ENCODE peak calls at places on chromosomes 1 and 21, in nine cellular contexts. X is brain microvascular endothelial cell; W is sigmoid colon; Z is cardiac muscle cell; H is lower lobe of right lung; E is naive thymus-derived CD4-positive, alpha-beta T cell; Y is kidney; C is stomach; T is ovary. B is an unnamed sample.

GRCh38 chr1:92944901-92945747 is 16.1 kb downstream of the DIPK1A start:
- DNase-seq in H (no peak), C (no peak), X (no peak), Y (no peak), Z (no peak), T (no peak), W (no peak), E (no peak), B (no peak)

GRCh38 chr1:27598902-27599528 is 4.9 kb downstream of the AHDC1 start:
- DNase-seq in C (no peak), Y (peak), H (no peak), E (no peak), W (peak), X (peak), T (peak), Z (peak), B (no peak)

GRCh38 chr1:78210167-78210566 is 164.4 kb downstream of the GIPC2 start:
- DNase-seq in H (no peak), X (no peak), T (no peak), C (no peak), Z (no peak), E (no peak), W (no peak), Y (no peak), B (no peak)

GRCh38 chr1:47866631-47867446 is 130.3 kb downstream of the TRABD2B start:
- DNase-seq in Z (no peak), E (no peak), X (no peak), T (no peak), H (no peak), W (no peak), C (no peak), Y (no peak), B (no peak)

GRCh38 chr1:170967042-170967910 is 31.9 kb downstream of the MROH9 start:
- DNase-seq in T (no peak), Y (no peak), E (no peak), X (peak), H (no peak), Z (peak), W (no peak), C (no peak), B (peak)

GRCh38 chr1:198465201-198466144 is 75.0 kb downstream of the ATP6V1G3 start:
- DNase-seq in X (peak), Z (peak), W (no peak), H (no peak), T (no peak), E (peak), Y (no peak), C (no peak), B (no peak)

GRCh38 chr1:16615253-16616252 is 2.2 kb upstream of the NBPF1 start:
- DNase-seq in W (peak), Z (no peak), X (no peak), H (peak), C (peak), E (no peak), T (peak), Y (peak), B (no peak)

GRCh38 chr21:21122680-21123079 is 124.5 kb downstream of the NCAM2 start:
- DNase-seq in X (no peak), W (no peak), T (no peak), Y (no peak), E (no peak), Z (no peak), C (no peak), H (no peak), B (no peak)

GRCh38 chr1:211281322-211282022 is 22.3 kb downstream of the RCOR3 start:
- DNase-seq in Z (no peak), Y (no peak), H (no peak), C (no peak), X (no peak), E (no peak), W (no peak), T (no peak), B (no peak)

GRCh38 chr1:7856345-7856744 is 3.5 kb upstream of the UTS2 start:
- DNase-seq in E (no peak), Y (no peak), C (no peak), H (no peak), X (peak), W (no peak), Z (no peak), T (no peak), B (no peak)

GRCh38 chr1:110150330-110151174 is at the start of gene SLC6A17:
- DNase-seq in H (no peak), Z (peak), E (no peak), C (no peak), W (peak), Y (no peak), X (peak), T (no peak), B (peak)

GRCh38 chr1:112729909-112730308 is 14.8 kb upstream of the PPM1J start:
- DNase-seq in C (no peak), H (no peak), E (no peak), Z (no peak), Y (no peak), X (no peak), T (no peak), W (no peak), B (no peak)

GRCh38 chr1:53294557-53294956 is 33.3 kb downstream of the LRP8 start:
- DNase-seq in T (no peak), W (no peak), C (no peak), E (no peak), H (no peak), X (peak), Y (no peak), Z (no peak), B (no peak)

GRCh38 chr1:192702212-192702993 is 66.5 kb downstream of the RGS13 start:
- DNase-seq in W (no peak), H (no peak), Y (no peak), Z (no peak), T (no peak), C (no peak), E (no peak), X (peak), B (peak)

GRCh38 chr1:218350909-218351616 is 5.9 kb downstream of the TGFB2 start:
- DNase-seq in Z (no peak), T (no peak), W (no peak), E (no peak), X (peak), Y (no peak), C (no peak), H (no peak), B (no peak)

GRCh38 chr1:152023221-152023620 is 13.6 kb downstream of the S100A11 start:
- DNase-seq in H (no peak), C (no peak), X (no peak), E (no peak), W (no peak), Z (no peak), Y (no peak), T (no peak), B (no peak)

GRCh38 chr21:34020005-34020847 is 53.2 kb upstream of the MRPS6 start:
- DNase-seq in X (no peak), T (no peak), E (no peak), H (no peak), C (no peak), W (no peak), Y (no peak), Z (no peak), B (no peak)

GRCh38 chr1:178572604-178573003 is 59.7 kb downstream of the TEX35 start:
- DNase-seq in C (no peak), Y (no peak), T (no peak), Z (no peak), H (no peak), W (no peak), X (no peak), E (no peak), B (no peak)

GRCh38 chr1:12048376-12048775 is 14.7 kb upstream of the TNFRSF8 start:
- DNase-seq in Z (no peak), T (no peak), C (no peak), W (no peak), E (no peak), Y (no peak), X (no peak), H (no peak), B (no peak)

GRCh38 chr1:212791261-212791675 is 309 bp downstream of the NSL1 start:
- DNase-seq in T (no peak), X (peak), Y (no peak), C (no peak), W (no peak), Z (no peak), E (no peak), H (no peak), B (no peak)

GRCh38 chr1:214416417-214417212 is 134.8 kb downstream of the PTPN14 start:
- DNase-seq in X (no peak), W (no peak), H (no peak), T (no peak), Z (no peak), E (no peak), Y (no peak), C (no peak), B (no peak)

GRCh38 chr1:220803401-220804201 is 16.9 kb downstream of the MTARC1 start:
- DNase-seq in X (peak), Z (no peak), W (no peak), Y (no peak), E (no peak), T (no peak), C (no peak), H (no peak), B (no peak)

GRCh38 chr21:38267136-38267535 is 10.3 kb downstream of the KCNJ15 start:
- DNase-seq in C (no peak), Y (no peak), H (no peak), E (no peak), Z (no peak), T (no peak), W (no peak), X (no peak), B (no peak)

GRCh38 chr1:193706763-193707162 is 520.4 kb upstream of the B3GALT2 start:
- DNase-seq in Y (no peak), W (no peak), X (no peak), H (no peak), T (no peak), Z (no peak), C (no peak), E (no peak), B (no peak)

GRCh38 chr1:151128800-151129199 is 17.6 kb downstream of the SEMA6C start:
- DNase-seq in Z (peak), T (no peak), X (no peak), W (no peak), E (no peak), Y (no peak), H (no peak), C (no peak), B (no peak)

GRCh38 chr1:225517697-225518096 is 89.9 kb upstream of the LBR start:
- DNase-seq in H (no peak), C (no peak), X (no peak), Z (peak), E (no peak), W (no peak), Y (no peak), T (no peak), B (no peak)

GRCh38 chr1:225519166-225519863 is 91.5 kb upstream of the LBR start:
- DNase-seq in E (no peak), H (no peak), T (no peak), X (no peak), W (peak), C (no peak), Y (no peak), Z (no peak), B (no peak)

GRCh38 chr1:225511828-225512381 is 84.1 kb upstream of the LBR start:
- DNase-seq in T (no peak), W (no peak), E (no peak), Y (no peak), Z (no peak), H (no peak), X (no peak), C (no peak), B (no peak)

GRCh38 chr1:225517221-225517620 is 89.4 kb upstream of the LBR start:
- DNase-seq in T (no peak), H (no peak), C (no peak), W (no peak), Y (no peak), E (no peak), Z (no peak), X (no peak), B (no peak)

GRCh38 chr1:225514671-225515081 is 86.8 kb upstream of the LBR start:
- DNase-seq in X (no peak), T (no peak), Z (no peak), E (no peak), H (no peak), W (no peak), Y (no peak), C (no peak), B (no peak)
- H3K27ac ChIP-seq in X (no peak), T (no peak), Z (no peak), E (no peak), H (no peak), W (no peak), Y (no peak), C (no peak), B (no peak)

GRCh38 chr1:229066591-229066990 is 204.3 kb upstream of the RAB4A start:
- DNase-seq in C (no peak), W (no peak), Z (no peak), E (no peak), H (no peak), X (no peak), T (no peak), Y (no peak), B (no peak)
- H3K27ac ChIP-seq in C (no peak), W (no peak), Z (no peak), E (no peak), H (no peak), X (no peak), T (no peak), Y (no peak), B (no peak)

DNA sequence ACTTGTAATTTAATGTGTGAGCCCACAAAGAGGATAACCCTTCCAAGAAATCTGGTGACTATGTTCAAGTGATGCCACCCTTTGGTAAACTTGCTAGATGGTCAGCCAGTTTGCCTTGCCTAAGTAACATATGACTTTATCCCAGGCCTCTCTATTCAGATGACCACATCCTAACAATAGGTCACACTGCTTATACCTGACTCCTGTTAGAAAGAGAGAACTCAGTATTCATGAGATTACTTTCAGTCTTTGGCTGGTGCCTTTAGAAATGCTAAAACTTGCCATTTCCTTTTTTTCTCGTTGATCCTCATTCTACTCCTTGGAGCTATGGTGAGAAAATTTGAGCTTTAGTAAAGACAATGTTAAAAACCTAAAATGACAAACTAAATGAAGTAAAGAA is 28.5 kb upstream of the SERBP1 start:
- DNase-seq in T (no peak), Z (no peak), W (no peak), X (no peak), H (no peak), Y (no peak), E (no peak), C (no peak), B (no peak)
- H3K27ac ChIP-seq in T (no peak), Z (no peak), W (no peak), X (no peak), H (no peak), Y (no peak), E (no peak), C (no peak), B (no peak)

DNA sequence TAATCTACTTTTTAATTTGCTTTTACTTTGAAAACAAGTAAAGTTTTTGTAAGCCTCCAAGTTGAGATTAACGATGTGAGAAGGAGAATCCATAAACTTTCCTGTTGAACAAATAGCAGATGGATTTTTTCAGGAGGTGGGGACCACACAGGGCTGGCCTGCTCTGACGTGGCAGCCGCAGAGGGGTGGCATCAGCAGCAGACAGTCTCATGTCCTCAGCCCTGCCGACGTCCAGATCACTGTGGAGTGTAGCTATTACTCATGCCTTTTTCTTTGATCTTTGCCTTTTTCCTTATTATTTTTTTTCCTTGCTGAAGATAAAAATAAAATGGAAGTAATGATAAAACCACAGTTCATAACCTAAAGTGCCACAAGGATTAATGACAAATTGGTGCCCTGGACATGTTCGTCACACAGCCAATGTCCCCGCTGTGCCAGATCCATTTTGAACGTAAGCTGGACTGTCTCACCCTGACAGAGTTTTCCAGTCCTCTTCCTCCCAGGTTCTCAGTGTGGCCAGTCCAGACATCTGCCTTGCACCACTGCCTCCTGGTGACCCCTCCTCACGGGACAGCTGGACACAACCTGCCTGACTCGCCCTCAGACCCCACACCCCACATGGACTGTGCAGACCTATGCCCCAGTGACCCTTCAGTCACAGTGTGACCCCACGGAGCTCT is 15.4 kb upstream of the ZBTB21 start:
- DNase-seq in T (no peak), H (peak), Y (no peak), E (no peak), C (no peak), W (peak), X (peak), Z (no peak), B (no peak)
- H3K27ac ChIP-seq in T (no peak), H (no peak), Y (peak), E (no peak), C (no peak), W (no peak), X (no peak), Z (no peak), B (no peak)

GRCh38 chr21:45998871-45999580 is 17.5 kb downstream of the COL6A1 start:
- DNase-seq in C (no peak), T (peak), H (peak), Z (no peak), W (peak), Y (peak), X (no peak), E (no peak), B (no peak)

GRCh38 chr21:46001821-46002681 is 20.5 kb downstream of the COL6A1 start:
- DNase-seq in E (no peak), C (peak), H (peak), T (peak), W (peak), X (no peak), Y (peak), Z (no peak), B (no peak)

GRCh38 chr21:45999581-46000181 is 18.1 kb downstream of the COL6A1 start:
- DNase-seq in T (peak), Y (no peak), Z (no peak), H (no peak), X (no peak), C (no peak), W (no peak), E (no peak), B (no peak)

GRCh38 chr21:46000731-46001641 is 19.4 kb downstream of the COL6A1 start:
- DNase-seq in H (peak), T (peak), C (peak), Y (peak), W (peak), X (no peak), E (no peak), Z (peak), B (no peak)

GRCh38 chr21:46000182-46000730 is 18.7 kb downstream of the COL6A1 start:
- DNase-seq in X (no peak), E (no peak), W (no peak), Y (peak), T (peak), C (no peak), Z (no peak), H (peak), B (no peak)
- H3K27ac ChIP-seq in X (no peak), E (no peak), W (peak), Y (no peak), T (peak), C (peak), Z (peak), H (no peak), B (no peak)

B was measured in HCT116.